ENCODE peak calls at places on chromosome 4, in ten cellular contexts. S, E, O, A, I, N, G, H, F and C are unnamed samples.

GRCh38 chr4:76306882-76307669 is 543 bp downstream of the STBD1 start:
- DNase-seq in N (peak; percentile 47), G (peak; percentile 78), I (peak; percentile 25), H (peak; percentile 77), S (no peak), O (peak; percentile 83), E (peak; percentile 87), F (peak; percentile 8), A (peak; percentile 55), C (peak; percentile 81)

GRCh38 chr4:86976801-86977485 is 42.1 kb downstream of the AFF1 start:
- DNase-seq in H (no peak), N (no peak), E (no peak), O (no peak), I (no peak), S (no peak), A (no peak), F (no peak), G (no peak), C (no peak)

GRCh38 chr4:18214656-18215055 is 193.1 kb upstream of the LCORL start:
- DNase-seq in A (no peak), G (no peak), F (no peak), S (no peak), N (no peak), O (no peak), H (no peak), I (no peak), E (no peak), C (no peak)

GRCh38 chr4:156983366-156983765 is 11.8 kb upstream of the PDGFC start:
- DNase-seq in N (no peak), F (no peak), S (no peak), A (peak; percentile 48), O (no peak), H (no peak), G (no peak), I (no peak), E (no peak), C (no peak)

GRCh38 chr4:8643441-8643840 is 50.9 kb downstream of the CPZ start:
- DNase-seq in E (peak; percentile 0), S (no peak), I (no peak), H (no peak), N (no peak), F (no peak), O (no peak), G (no peak), A (no peak), C (peak; percentile 36)

GRCh38 chr4:124873361-124874171 is 161.0 kb upstream of the ANKRD50 start:
- DNase-seq in O (no peak), I (peak; percentile 20), H (no peak), E (no peak), N (no peak), S (no peak), A (no peak), F (no peak), G (no peak), C (no peak)

GRCh38 chr4:179325181-179325580 is 1882.9 kb upstream of the AGA start:
- DNase-seq in I (no peak), H (no peak), F (no peak), N (no peak), O (no peak), E (no peak), G (no peak), A (no peak), S (no peak), C (no peak)

GRCh38 chr4:35934370-35934981 is 309.8 kb downstream of the ARAP2 start:
- DNase-seq in S (no peak), O (no peak), G (no peak), F (no peak), A (peak; percentile 35), H (no peak), E (no peak), I (no peak), N (no peak), C (no peak)

DNA sequence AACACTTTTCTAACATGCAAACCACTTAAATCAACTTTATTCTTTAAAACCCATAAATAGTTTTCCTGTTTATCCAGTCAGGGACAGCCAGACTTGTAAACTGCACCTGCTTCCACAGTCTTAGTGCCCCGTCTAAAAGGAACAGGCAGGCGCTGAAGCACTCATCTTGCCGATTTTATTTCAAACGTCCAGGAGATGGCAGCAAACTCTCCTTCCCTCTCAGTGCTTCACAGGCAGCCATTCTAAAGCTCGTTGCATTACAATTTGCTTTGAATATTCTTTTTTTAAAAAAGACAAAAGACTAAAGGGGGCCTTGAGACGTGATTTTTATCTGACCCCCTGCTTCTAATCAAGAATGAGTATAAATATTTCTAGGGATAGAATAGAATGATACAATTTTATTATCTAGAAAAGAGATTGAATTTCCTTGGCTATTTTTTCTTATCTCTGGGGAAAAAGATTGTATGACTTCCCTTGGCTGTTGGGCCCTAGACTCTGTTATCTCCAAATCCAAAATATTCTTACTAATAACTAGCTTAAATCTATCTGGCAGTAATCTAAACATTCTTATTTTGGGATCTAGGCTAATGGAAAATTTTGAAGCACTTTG is 93.6 kb upstream of the MYOZ2 start:
- DNase-seq in I (peak; percentile 46), H (peak; percentile 80), S (no peak), G (no peak), F (peak; percentile 61), E (no peak), O (no peak), N (peak; percentile 58), A (peak; percentile 81), C (no peak)
- H3K4me1 ChIP-seq in I (no peaks in the 10 kb centered on the region), H (no peaks in the 10 kb centered on the region), S (peaks cover 7% of the 10 kb centered on the region), G (peaks cover 6% of the 10 kb centered on the region), F (no peaks in the 10 kb centered on the region), E (peaks cover 3% of the 10 kb centered on the region), O (peaks cover 66% of the 10 kb centered on the region), N (peaks cover 30% of the 10 kb centered on the region), A (peaks cover 12% of the 10 kb centered on the region), C (peaks cover 31% of the 10 kb centered on the region)

DNA sequence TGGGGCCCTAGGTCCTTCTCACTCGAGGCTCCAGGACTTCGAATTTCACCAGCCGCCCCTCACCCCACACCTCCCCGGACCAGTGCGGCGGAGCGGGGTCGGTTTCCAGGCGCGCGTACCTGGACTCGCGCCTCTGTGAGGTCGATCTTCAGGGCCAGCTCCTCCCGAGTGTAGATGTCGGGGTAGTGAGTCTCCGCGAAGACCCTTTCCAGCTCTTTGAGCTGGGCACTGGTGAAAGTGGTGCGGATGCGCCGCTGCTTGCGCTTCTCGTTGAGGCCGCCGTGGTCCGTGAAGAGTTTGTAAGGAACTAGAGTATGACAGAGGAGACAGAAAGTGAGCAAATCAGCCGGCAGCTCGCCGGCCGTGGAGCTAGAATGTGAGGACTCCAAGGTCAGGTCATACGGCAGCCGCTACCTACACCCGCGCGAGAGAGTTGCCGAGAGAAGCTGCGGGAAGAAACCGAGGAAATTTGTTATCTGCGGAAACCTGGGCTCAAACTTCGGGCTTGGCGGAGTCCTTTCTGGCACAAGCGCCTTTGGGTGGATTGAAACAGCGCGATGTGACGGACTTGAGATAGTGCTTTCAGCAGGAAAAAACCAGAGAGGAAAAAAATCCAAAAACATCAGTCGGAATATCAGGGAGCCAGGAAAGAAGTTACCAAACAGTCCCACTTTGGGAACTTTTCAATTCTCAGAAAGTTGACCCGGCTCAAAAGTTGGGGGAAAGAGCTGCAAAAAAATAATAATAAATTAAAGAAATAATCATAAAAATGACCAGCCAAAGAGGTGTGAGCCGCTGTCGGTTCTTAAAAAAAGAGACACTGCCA is 1.1 kb downstream of the PHOX2B start:
- DNase-seq in F (no peak), E (no peak), N (no peak), G (no peak), A (no peak), H (no peak), I (no peak), S (no peak), O (no peak), C (no peak)
- H3K9me3 ChIP-seq in F (no peaks in the 10 kb centered on the region), E (no peaks in the 10 kb centered on the region), N (no peaks in the 10 kb centered on the region), G (no peaks in the 10 kb centered on the region), A (no peaks in the 10 kb centered on the region), H (no peaks in the 10 kb centered on the region), I (no peaks in the 10 kb centered on the region), S (no peaks in the 10 kb centered on the region), O (no peaks in the 10 kb centered on the region), C (no peaks in the 10 kb centered on the region)

GRCh38 chr4:2823301-2823670 is 20.4 kb upstream of the ADD1 start:
- DNase-seq in I (no peak), E (peak; percentile 20), N (no peak), F (no peak), A (no peak), G (no peak), S (no peak), O (peak; percentile 45), H (no peak), C (peak; percentile 40)

GRCh38 chr4:2824329-2825183 is 19.1 kb upstream of the ADD1 start:
- DNase-seq in N (no peak), I (no peak), A (no peak), H (no peak), E (peak; percentile 23), O (peak; percentile 49), S (no peak), F (no peak), G (peak; percentile 51), C (peak; percentile 59)

GRCh38 chr4:2823671-2824328 is 19.8 kb upstream of the ADD1 start:
- DNase-seq in E (peak; percentile 9), G (peak; percentile 82), A (no peak), O (peak; percentile 40), N (no peak), H (no peak), S (no peak), F (no peak), I (no peak), C (peak; percentile 48)

GRCh38 chr4:2825740-2826139 is 17.9 kb upstream of the ADD1 start:
- DNase-seq in N (no peak), I (no peak), O (peak; percentile 51), F (no peak), E (peak; percentile 25), A (no peak), H (no peak), S (no peak), G (peak; percentile 48), C (no peak)

DNA sequence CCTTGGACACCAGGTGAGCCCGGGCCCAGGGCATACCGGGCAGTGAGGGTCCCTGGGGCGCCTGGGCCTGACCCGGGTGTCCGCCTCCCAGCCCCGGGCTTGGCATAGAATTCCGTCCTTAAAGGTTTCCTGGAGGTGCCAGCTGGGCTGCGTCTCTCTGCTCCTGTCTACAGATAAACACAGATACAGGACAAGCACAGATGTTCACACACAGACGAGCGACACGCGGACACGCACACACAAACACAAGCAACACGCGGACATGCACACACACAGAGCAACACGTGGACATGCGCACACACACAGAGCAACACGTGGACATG is 18.5 kb upstream of the ADD1 start:
- DNase-seq in G (peak; percentile 47), A (no peak), F (no peak), N (no peak), E (no peak), O (no peak), H (no peak), I (no peak), S (no peak), C (no peak)
- H3K4me1 ChIP-seq in G (peaks cover 13% of the 10 kb centered on the region), A (no peaks in the 10 kb centered on the region), F (no peaks in the 10 kb centered on the region), N (no peaks in the 10 kb centered on the region), E (no peaks in the 10 kb centered on the region), O (no peaks in the 10 kb centered on the region), H (no peaks in the 10 kb centered on the region), I (peaks cover 13% of the 10 kb centered on the region), S (no peaks in the 10 kb centered on the region), C (no peaks in the 10 kb centered on the region)

DNA sequence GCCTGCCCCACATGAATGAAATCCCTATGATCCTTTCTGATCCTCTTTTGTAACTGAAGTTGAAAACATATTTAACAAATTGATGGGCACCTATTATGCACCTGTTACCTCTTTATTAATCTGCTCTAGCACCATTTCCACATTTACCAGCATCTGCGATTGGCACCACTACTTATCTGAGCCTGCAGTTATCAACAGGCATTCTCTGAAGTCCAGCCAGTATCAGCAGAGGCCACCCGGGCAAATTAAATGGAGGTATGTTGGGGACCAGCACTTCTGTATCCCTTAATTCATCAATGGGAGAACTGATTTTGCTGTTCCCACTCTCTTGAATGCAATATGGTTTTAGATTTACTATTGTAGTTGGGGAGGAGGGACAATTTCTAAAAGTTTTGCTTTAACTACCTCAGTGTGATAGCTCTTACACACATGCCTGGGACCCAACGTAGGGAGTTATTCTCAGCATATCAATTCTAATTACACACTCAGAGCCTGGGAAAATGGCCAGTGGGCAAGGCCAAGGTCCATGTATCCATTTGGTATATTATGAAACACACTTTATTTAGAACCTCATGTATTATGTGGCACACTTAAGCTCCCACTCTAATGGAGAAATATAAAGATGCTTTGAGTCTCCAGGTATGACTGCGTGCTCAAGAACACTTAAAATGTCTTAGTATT is 1927.1 kb upstream of the PCDH7 start:
- DNase-seq in N (peak; percentile 71), I (no peak), F (no peak), G (no peak), H (no peak), O (no peak), A (no peak), S (no peak), E (no peak), C (no peak)
- H3K9me3 ChIP-seq in N (peaks cover 3% of the 10 kb centered on the region), I (peaks cover 7% of the 10 kb centered on the region), F (no peaks in the 10 kb centered on the region), G (no peaks in the 10 kb centered on the region), H (no peaks in the 10 kb centered on the region), O (no peaks in the 10 kb centered on the region), A (no peaks in the 10 kb centered on the region), S (no peaks in the 10 kb centered on the region), E (peaks cover 3% of the 10 kb centered on the region), C (no peaks in the 10 kb centered on the region)